ENCODE peak calls at places on chromosomes 11 and 22, in five cellular contexts. F is breast epithelium; I is ovary; Q is CD4-positive, alpha-beta T cell; Y is uterus. X is an unnamed sample. For H3K27me3, the result is how much of the 10 kb centered on the place peaks cover.

GRCh38 chr22:30192427-30192826 is 54.1 kb downstream of the LIF start:
- DNase-seq in F (no peak), I (no peak), Q (no peak), Y (no peak), X (no peak)

GRCh38 chr11:9066432-9066925 is 24.9 kb downstream of the SCUBE2 start:
- DNase-seq in F (no peak), I (no peak), Q (no peak), Y (no peak), X (no peak)

GRCh38 chr22:21022955-21023614 is 8.1 kb downstream of the P2RX6 start:
- DNase-seq in F (no peak), I (no peak), Q (no peak), Y (no peak), X (no peak)

GRCh38 chr11:9797300-9797699 is 133.4 kb downstream of the SWAP70 start:
- DNase-seq in F (no peak), I (no peak), Q (no peak), Y (no peak), X (no peak)

GRCh38 chr22:37476389-37477329 is 9.5 kb downstream of the MFNG start:
- DNase-seq in F (no peak), I (no peak), Q (no peak), Y (no peak), X (no peak)

GRCh38 chr22:38097557-38098409 is 12.7 kb downstream of the BAIAP2L2 start:
- DNase-seq in F (no peak), I (no peak), Q (no peak), Y (no peak), X (no peak)

GRCh38 chr11:111729441-111729840 is 36.7 kb downstream of the PPP2R1B start:
- DNase-seq in F (no peak), I (no peak), Q (no peak), Y (no peak), X (no peak)

GRCh38 chr22:29043906-29044575 is 17.6 kb downstream of the C22orf31 start:
- DNase-seq in F (no peak), I (no peak), Q (no peak), Y (no peak), X (no peak)

GRCh38 chr11:67010296-67010905 is 12.5 kb upstream of the SYT12 start:
- DNase-seq in F (no peak), I (no peak), Q (no peak), Y (no peak), X (no peak)

GRCh38 chr11:35629914-35630313 is 11.7 kb downstream of the FJX1 start:
- DNase-seq in F (no peak), I (no peak), Q (no peak), Y (no peak), X (no peak)

GRCh38 chr11:312092-312816 is 1.6 kb upstream of the IFITM1 start:
- DNase-seq in F (no peak), I (no peak), Q (no peak), Y (no peak), X (no peak)

GRCh38 chr22:20237480-20238440 is 30.4 kb downstream of the RTN4R start:
- DNase-seq in F (no peak), I (peak), Q (peak), Y (no peak), X (no peak)

DNA sequence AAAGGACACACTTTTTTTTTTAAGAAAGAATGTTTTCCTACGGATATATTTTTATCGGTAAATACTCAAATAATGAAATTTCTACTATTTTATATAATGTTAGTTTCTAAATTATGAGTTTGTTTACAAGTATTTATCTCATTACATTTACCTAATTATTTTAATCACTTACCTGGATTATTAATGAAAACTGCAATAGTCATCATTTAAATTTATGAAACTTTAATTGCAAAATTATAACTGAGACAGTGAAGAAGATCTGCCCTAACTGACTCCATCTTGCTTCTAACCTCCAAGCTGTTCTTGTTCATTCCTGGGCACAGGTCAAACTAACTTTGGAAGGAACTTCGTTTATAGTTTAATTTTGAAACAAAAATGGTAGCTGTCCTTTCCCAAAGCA is 25.2 kb upstream of the VSTM5 start:
- DNase-seq in F (no peak), I (no peak), Q (no peak), Y (no peak), X (no peak)
- TF ChIP-seq CTCF in F (no peak), I (no peak), Q (no peak), Y (no peak), X (no peak)

DNA sequence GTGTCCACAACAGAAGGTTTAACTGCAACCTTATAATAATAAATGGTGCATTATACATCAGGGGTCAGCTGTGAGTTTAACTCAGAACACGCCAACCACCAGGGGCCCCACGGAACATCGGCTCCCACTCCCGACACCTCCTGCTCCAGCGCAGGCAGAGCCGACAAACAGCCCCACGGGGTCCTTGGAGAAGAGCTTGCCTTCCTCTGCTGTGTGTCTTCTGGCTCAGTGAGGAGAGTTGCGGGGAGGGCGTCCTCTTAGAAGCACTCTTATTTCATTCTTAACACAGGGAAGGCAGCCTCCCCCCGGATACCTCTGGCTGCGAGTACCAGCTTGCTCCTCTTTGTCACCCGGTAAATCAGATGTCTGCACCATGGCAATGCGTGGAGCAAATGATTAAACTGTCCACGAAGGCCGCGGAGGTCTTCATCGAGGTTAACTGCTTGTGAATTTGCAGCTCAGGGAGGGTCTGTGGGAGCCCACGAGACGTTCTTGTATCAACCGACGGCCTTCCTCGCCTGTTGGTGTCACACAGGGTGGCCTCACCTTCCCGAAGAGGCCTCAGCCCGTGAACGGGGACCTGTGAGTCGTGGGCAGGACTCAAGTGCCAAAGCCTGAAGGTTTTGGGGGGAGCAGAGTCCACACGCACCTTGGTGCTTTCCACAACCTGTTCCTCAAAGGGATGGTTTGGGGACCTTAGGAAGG is 464.0 kb downstream of the BRD1 start:
- DNase-seq in F (peak), I (no peak), Q (no peak), Y (no peak), X (no peak)
- H3K27me3 ChIP-seq in F (half or more), I (under half), Q (under half), Y (under half), X (under half)

DNA sequence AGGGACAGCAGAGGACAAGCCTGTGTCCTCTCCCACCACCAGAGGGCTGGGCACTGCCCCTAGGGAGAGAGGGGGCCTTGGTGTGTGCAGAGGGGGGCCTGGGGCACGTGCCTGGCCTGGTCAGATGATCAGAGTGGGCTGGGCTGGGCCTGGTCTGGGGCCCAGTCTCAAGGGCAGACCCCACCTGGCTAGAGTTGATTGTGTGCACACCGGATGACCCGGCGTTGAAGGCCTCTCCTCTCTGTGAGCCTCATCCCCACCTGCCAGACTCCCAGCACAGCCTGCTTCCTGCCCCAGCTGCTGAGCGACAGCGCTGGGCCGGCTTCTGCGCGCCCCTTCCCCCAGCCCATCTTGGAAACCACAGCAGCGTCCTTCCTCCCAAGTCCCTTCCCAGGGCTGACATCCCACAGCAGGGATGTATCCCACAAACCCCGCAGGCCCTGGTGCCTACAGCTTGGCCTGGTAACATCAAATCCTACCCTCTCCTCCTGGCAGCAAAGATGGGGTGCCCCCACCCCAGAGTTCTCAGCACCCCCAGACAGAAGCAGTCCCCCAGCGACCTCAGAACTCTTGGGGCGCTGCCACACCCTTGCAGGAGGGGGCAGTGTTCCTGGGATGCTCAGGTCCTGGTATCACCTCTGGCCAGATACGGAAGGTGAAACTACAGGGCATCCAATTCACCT is 11.1 kb upstream of the TSSC4 start:
- DNase-seq in F (no peak), I (no peak), Q (no peak), Y (no peak), X (no peak)
- TF ChIP-seq CTCF in F (no peak), I (no peak), Q (no peak), Y (peak), X (no peak)

GRCh38 chr11:64713031-64713780 is 9.8 kb downstream of the NRXN2 start:
- DNase-seq in F (peak), I (peak), Q (no peak), Y (peak), X (no peak)

GRCh38 chr11:64712430-64713030 is 10.5 kb downstream of the NRXN2 start:
- DNase-seq in F (no peak), I (peak), Q (no peak), Y (no peak), X (no peak)

GRCh38 chr11:64711138-64711943 is 11.7 kb downstream of the NRXN2 start:
- DNase-seq in F (no peak), I (peak), Q (no peak), Y (no peak), X (no peak)

GRCh38 chr11:64710418-64711137 is 12.4 kb downstream of the NRXN2 start:
- DNase-seq in F (no peak), I (no peak), Q (no peak), Y (no peak), X (no peak)

GRCh38 chr11:64711944-64712306 is 11.1 kb downstream of the NRXN2 start:
- DNase-seq in F (no peak), I (peak), Q (no peak), Y (no peak), X (no peak)
- H3K27me3 ChIP-seq in F (half or more), I (under half), Q (half or more), Y (half or more), X (under half)

GRCh38 chr22:24323233-24323632 is 52.6 kb downstream of the SPECC1L start:
- DNase-seq in F (no peak), I (no peak), Q (no peak), Y (no peak), X (no peak)

GRCh38 chr22:24324137-24324536 is 53.5 kb downstream of the SPECC1L start:
- DNase-seq in F (no peak), I (no peak), Q (no peak), Y (no peak), X (no peak)

GRCh38 chr22:24326266-24326665 is 55.6 kb downstream of the SPECC1L start:
- DNase-seq in F (no peak), I (no peak), Q (no peak), Y (no peak), X (no peak)

GRCh38 chr22:24323695-24324094 is 53.1 kb downstream of the SPECC1L start:
- DNase-seq in F (no peak), I (no peak), Q (no peak), Y (no peak), X (no peak)

DNA sequence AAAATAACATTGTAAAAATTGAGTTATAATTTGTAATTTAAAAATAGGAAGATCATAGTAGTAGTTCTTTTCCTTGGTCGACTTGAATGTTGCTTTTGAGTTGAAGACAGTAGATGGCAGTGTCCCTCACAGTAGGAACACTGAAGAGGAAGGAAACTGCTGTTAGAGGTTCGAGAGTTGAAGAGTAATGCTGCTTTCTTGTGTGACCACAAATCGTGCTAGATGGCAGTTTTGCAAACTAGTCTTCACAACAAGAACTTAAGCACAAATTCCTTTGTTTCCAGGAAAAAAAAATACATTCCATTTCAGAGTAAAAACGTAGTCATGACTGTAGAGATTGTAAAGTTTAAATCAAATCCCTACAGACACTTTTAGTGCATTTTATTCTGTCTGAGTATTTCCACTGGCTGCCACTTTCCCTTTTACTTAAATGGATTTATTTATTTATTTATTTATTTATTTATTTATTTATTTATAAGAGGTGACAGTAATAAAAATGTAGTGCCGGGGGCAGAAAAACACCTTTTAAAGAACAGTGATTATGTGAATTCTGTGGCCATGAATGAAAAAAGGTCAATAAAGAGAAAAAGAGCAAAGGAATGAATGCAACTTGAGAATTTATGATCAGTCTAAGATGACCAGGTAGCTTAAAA is 54.6 kb downstream of the SPECC1L start:
- DNase-seq in F (no peak), I (no peak), Q (no peak), Y (no peak), X (no peak)
- TF ChIP-seq CTCF in F (no peak), I (peak), Q (peak), Y (peak), X (peak)

DNA sequence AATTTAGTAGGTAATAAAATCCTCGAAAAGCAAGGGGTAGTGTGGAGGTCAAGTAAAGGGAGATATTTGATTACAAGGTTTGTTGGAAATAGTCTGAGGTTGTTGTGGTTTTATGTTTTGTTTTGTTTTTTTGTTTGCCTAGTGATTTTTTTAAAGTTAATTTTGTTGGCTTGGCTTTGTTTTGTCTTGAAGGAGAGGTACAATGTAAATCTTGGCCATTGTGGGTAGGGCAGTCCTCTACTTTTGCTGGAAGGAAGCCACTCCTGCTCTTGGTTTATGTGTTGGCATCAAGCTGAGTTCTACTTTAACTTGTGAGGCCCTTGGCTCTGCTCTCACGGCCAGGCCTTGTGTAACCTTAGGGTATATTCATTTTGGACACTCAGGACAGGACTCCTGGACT is 3.2 kb downstream of the AMOTL1 start:
- DNase-seq in F (no peak), I (no peak), Q (no peak), Y (no peak), X (no peak)
- H3K27me3 ChIP-seq in F (under half), I (under half), Q (half or more), Y (under half), X (under half)